ENCODE peak calls at places on chromosomes 3 and 15, in five cellular contexts. H is K562, J is GM12878, S is HepG2, N is SK-N-SH. R is an unnamed sample.

GRCh38 chr15:66706225-66706732 is 4.2 kb downstream of the SMAD6 start:
- DNase-seq in H (peak; percentile 68), J (no peak), N (peak; percentile 74), S (no peak), R (no peak)

GRCh38 chr3:190266265-190266914 is 55.9 kb downstream of the CLDN1 start:
- DNase-seq in H (no peak), N (no peak), J (no peak), S (no peak), R (no peak)

GRCh38 chr3:13372126-13372525 is 48.0 kb downstream of the NUP210 start:
- DNase-seq in N (no peak), S (no peak), H (no peak), J (no peak), R (no peak)

GRCh38 chr3:174051191-174051590 is 653.6 kb downstream of the NLGN1 start:
- DNase-seq in H (no peak), J (no peak), N (no peak), S (no peak), R (no peak)

GRCh38 chr3:177498037-177498857 is 301.0 kb upstream of the TBL1XR1 start:
- DNase-seq in N (no peak), J (no peak), S (no peak), H (no peak), R (no peak)

GRCh38 chr3:40719660-40720287 is 195.0 kb downstream of the ZNF621 start:
- DNase-seq in H (peak; percentile 71), J (no peak), N (no peak), S (peak; percentile 59), R (no peak)

GRCh38 chr3:120284702-120285507 is at the start of gene GPR156:
- DNase-seq in N (peak; percentile 84), S (no peak), J (no peak), H (no peak), R (peak; percentile 24)

GRCh38 chr3:129246636-129247035 is 2.8 kb upstream of the COPG1 start:
- DNase-seq in J (no peak), N (no peak), H (no peak), S (no peak), R (no peak)

GRCh38 chr3:132787616-132788015 is 65.4 kb upstream of the NPHP3 start:
- DNase-seq in H (no peak), S (no peak), N (no peak), J (no peak), R (no peak)

GRCh38 chr3:129491794-129492193 is 36.6 kb upstream of the RHO start:
- DNase-seq in H (no peak), S (no peak), N (no peak), J (no peak), R (no peak)

GRCh38 chr15:79311901-79312553 is 1.1 kb downstream of the TMED3 start:
- DNase-seq in J (peak; percentile 24), H (peak; percentile 20), N (peak; percentile 9), S (no peak), R (no peak)

GRCh38 chr3:100087203-100087602 is 27.1 kb downstream of the FILIP1L start:
- DNase-seq in N (no peak), H (no peak), S (no peak), J (peak; percentile 68), R (no peak)

GRCh38 chr3:175659951-175660350 is 800.8 kb downstream of the NAALADL2 start:
- DNase-seq in H (no peak), S (no peak), J (no peak), N (no peak), R (no peak)

GRCh38 chr15:31815411-31816155 is 214.7 kb upstream of the CHRNA7 start:
- DNase-seq in N (no peak), H (no peak), J (no peak), S (no peak), R (no peak)

GRCh38 chr3:105647047-105647446 is 221.8 kb downstream of the CBLB start:
- DNase-seq in H (peak; percentile 58), J (no peak), N (no peak), S (peak; percentile 39), R (no peak)

GRCh38 chr3:9184464-9184835 is 65.0 kb downstream of the SRGAP3 start:
- DNase-seq in J (no peak), S (no peak), H (no peak), N (no peak), R (no peak)

GRCh38 chr15:38017721-38018120 is 83.3 kb downstream of the TMCO5A start:
- DNase-seq in S (no peak), N (no peak), J (peak; percentile 24), H (peak; percentile 20), R (no peak)

GRCh38 chr3:1007890-1008289 is 84.9 kb upstream of the CNTN6 start:
- DNase-seq in N (no peak), H (no peak), S (no peak), J (no peak), R (no peak)

GRCh38 chr3:194369522-194370279 is at the start of gene LRRC15:
- DNase-seq in J (no peak), N (no peak), S (peak; percentile 38), H (peak; percentile 20), R (no peak)

GRCh38 chr3:98329392-98330124 is 24.1 kb upstream of the OR5K4 start:
- DNase-seq in H (peak; percentile 42), J (peak; percentile 27), N (peak; percentile 32), S (peak; percentile 40), R (no peak)

GRCh38 chr3:158434412-158435038 is 136.5 kb upstream of the MLF1 start:
- DNase-seq in S (peak; percentile 78), H (peak; percentile 80), J (peak; percentile 40), N (peak; percentile 17), R (no peak)

GRCh38 chr3:127456471-127457093 is 134.0 kb downstream of the TPRA1 start:
- DNase-seq in S (no peak), H (no peak), J (no peak), N (no peak), R (no peak)

GRCh38 chr3:127457746-127458145 is 132.8 kb downstream of the TPRA1 start:
- DNase-seq in S (no peak), J (no peak), H (no peak), N (no peak), R (no peak)

GRCh38 chr3:127458698-127459097 is 131.8 kb downstream of the TPRA1 start:
- DNase-seq in N (no peak), J (no peak), S (no peak), H (peak; percentile 41), R (no peak)

GRCh38 chr3:127455541-127456450 is 134.7 kb downstream of the TPRA1 start:
- DNase-seq in S (peak; percentile 41), N (peak; percentile 98), H (peak; percentile 69), J (no peak), R (peak; percentile 92)

DNA sequence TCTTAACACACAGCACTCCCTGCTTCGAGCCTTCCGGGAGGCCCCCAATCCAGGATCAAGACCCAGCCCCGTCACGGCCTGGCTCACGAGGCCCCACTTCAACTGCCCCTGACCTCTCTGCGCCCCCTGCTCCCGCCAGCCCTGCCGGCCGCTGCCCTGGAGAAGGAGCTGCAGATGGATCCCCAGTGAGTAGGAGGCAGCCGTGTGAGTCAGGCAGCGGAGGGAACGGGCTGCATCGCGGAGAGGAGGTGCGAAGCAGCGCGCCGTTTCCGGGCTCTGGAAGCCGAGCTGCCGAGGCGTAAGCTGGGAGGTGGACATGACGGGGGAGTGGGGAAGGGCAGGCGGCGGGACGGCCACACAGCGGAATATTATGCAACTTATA is 133.4 kb downstream of the TPRA1 start:
- DNase-seq in J (no peak), S (no peak), N (no peak), H (no peak), R (no peak)
- TF ChIP-seq TAF1 in J (no peak), S (no peak), N (no peak), H (no peak), R (no peak)

GRCh38 chr15:70355275-70355795 is 257.6 kb upstream of the TLE3 start:
- DNase-seq in J (no peak), N (peak; percentile 4), S (no peak), H (peak; percentile 6), R (no peak)

GRCh38 chr15:70357453-70357852 is 259.7 kb upstream of the TLE3 start:
- DNase-seq in S (no peak), J (no peak), H (no peak), N (no peak), R (no peak)

GRCh38 chr15:70356919-70357318 is 259.2 kb upstream of the TLE3 start:
- DNase-seq in N (no peak), S (no peak), H (no peak), J (no peak), R (no peak)

GRCh38 chr15:70354260-70354894 is 256.7 kb upstream of the TLE3 start:
- DNase-seq in N (no peak), H (no peak), J (no peak), S (no peak), R (no peak)

GRCh38 chr15:70356062-70356860 is 258.5 kb upstream of the TLE3 start:
- DNase-seq in N (no peak), S (no peak), H (no peak), J (no peak), R (no peak)
- TF ChIP-seq TAF1 in N (no peak), S (no peak), H (no peak), J (no peak), R (no peak)

GRCh38 chr3:76442374-76442915 is 597.5 kb upstream of the ROBO2 start:
- DNase-seq in H (no peak), S (no peak), J (no peak), N (no peak), R (no peak)

GRCh38 chr3:76438971-76439370 is 600.9 kb upstream of the ROBO2 start:
- DNase-seq in N (no peak), S (no peak), J (no peak), H (no peak), R (no peak)

GRCh38 chr3:76432396-76432795 is 607.5 kb upstream of the ROBO2 start:
- DNase-seq in J (no peak), S (no peak), H (no peak), N (no peak), R (no peak)

GRCh38 chr3:76436895-76437294 is 603.0 kb upstream of the ROBO2 start:
- DNase-seq in S (no peak), H (no peak), N (no peak), J (no peak), R (no peak)
- TF ChIP-seq TAF1 in S (no peak), H (no peak), N (no peak), J (no peak), R (no peak)

DNA sequence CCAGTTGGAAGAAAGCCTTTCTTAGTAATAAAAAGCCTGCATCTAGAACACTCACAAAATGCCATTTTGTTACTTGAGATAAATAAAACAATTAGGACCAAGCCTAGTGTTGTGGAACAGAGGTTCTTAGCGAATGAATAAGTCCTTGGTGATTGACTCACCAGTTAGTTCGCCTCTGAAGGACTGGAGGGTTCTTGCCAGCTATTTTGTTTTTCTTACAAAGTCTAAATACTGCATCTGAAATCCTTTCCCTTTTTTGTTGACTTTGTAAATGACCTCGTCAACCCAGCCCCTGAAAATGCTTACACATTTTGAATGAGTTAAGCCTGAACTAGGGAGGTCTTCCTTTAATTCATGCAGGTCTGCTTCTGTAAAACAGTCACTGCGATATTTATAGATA is 45.1 kb upstream of the SACM1L start:
- DNase-seq in J (no peak), S (peak; percentile 27), N (no peak), H (no peak), R (no peak)
- TF ChIP-seq TAF1 in J (no peak), S (no peak), N (no peak), H (no peak), R (no peak)